ENCODE peak calls at places on chromosomes 6 and 20, in ten cellular contexts. J is HFF-Myc; I is HFFc6; R is colonic mucosa; B is AG09309; C is mammary epithelial cell; D is RWPE2; K is CD8-positive, alpha-beta T cell; Y is H9; M is heart left ventricle. Q is an unnamed sample.

GRCh38 chr6:593139-593906 is 63.6 kb downstream of the HUS1B start:
- DNase-seq in J (peak), I (peak), R (peak), B (no peak), C (peak), D (no peak), K (peak), Y (no peak), M (peak), Q (no peak)

GRCh38 chr6:40901322-40902055 is 137.5 kb downstream of the UNC5CL start:
- DNase-seq in J (no peak), I (no peak), R (no peak), B (no peak), C (peak), D (no peak), K (no peak), Y (no peak), M (no peak), Q (no peak)

GRCh38 chr20:7924692-7925091 is 15.6 kb downstream of the HAO1 start:
- DNase-seq in J (peak), I (peak), R (no peak), B (peak), C (peak), D (no peak), K (no peak), Y (no peak), M (no peak), Q (no peak)

GRCh38 chr6:138546733-138547185 is 47.5 kb upstream of the NHSL1 start:
- DNase-seq in J (no peak), I (no peak), R (no peak), B (no peak), C (peak), D (no peak), K (no peak), Y (no peak), M (no peak), Q (no peak)

GRCh38 chr6:33343953-33344611 is 26.5 kb upstream of the ZBTB22 start:
- DNase-seq in J (no peak), I (no peak), R (no peak), B (no peak), C (no peak), D (no peak), K (peak), Y (no peak), M (no peak), Q (no peak)

GRCh38 chr6:25659633-25660368 is 7.8 kb downstream of the SCGN start:
- DNase-seq in J (no peak), I (no peak), R (no peak), B (no peak), C (no peak), D (no peak), K (no peak), Y (no peak), M (no peak), Q (no peak)

GRCh38 chr6:137903933-137904821 is 37.1 kb downstream of the TNFAIP3 start:
- DNase-seq in J (no peak), I (peak), R (no peak), B (peak), C (peak), D (no peak), K (no peak), Y (no peak), M (no peak), Q (no peak)

GRCh38 chr6:25962368-25963127 is at the start of gene TRIM38:
- DNase-seq in J (peak), I (peak), R (peak), B (peak), C (peak), D (peak), K (peak), Y (peak), M (peak), Q (no peak)

GRCh38 chr6:152127429-152128165 is 320.1 kb downstream of the ESR1 start:
- DNase-seq in J (no peak), I (peak), R (no peak), B (no peak), C (peak), D (no peak), K (no peak), Y (no peak), M (no peak), Q (no peak)

GRCh38 chr6:24865161-24865560 is 66.4 kb upstream of the ARMH2 start:
- DNase-seq in J (no peak), I (no peak), R (no peak), B (no peak), C (no peak), D (no peak), K (no peak), Y (no peak), M (no peak), Q (no peak)

GRCh38 chr20:13249118-13249859 is 28.2 kb downstream of the ISM1 start:
- DNase-seq in J (no peak), I (no peak), R (no peak), B (no peak), C (no peak), D (no peak), K (no peak), Y (no peak), M (no peak), Q (no peak)

GRCh38 chr6:43584892-43585570 is 9.0 kb downstream of the POLH start:
- DNase-seq in J (no peak), I (peak), R (no peak), B (no peak), C (no peak), D (no peak), K (no peak), Y (no peak), M (no peak), Q (no peak)

GRCh38 chr20:22575087-22575721 is 9.2 kb downstream of the FOXA2 start:
- DNase-seq in J (no peak), I (no peak), R (peak), B (no peak), C (no peak), D (no peak), K (no peak), Y (no peak), M (no peak), Q (no peak)

GRCh38 chr6:105036371-105036770 is 79.5 kb downstream of the LIN28B start:
- DNase-seq in J (no peak), I (no peak), R (no peak), B (no peak), C (no peak), D (no peak), K (no peak), Y (no peak), M (no peak), Q (no peak)

GRCh38 chr6:135520781-135521180 is 23.2 kb upstream of the AHI1 start:
- DNase-seq in J (no peak), I (no peak), R (no peak), B (no peak), C (no peak), D (no peak), K (no peak), Y (no peak), M (no peak), Q (no peak)

GRCh38 chr6:135514706-135515105 is 17.2 kb upstream of the AHI1 start:
- DNase-seq in J (no peak), I (no peak), R (no peak), B (no peak), C (no peak), D (no peak), K (no peak), Y (no peak), M (no peak), Q (no peak)

GRCh38 chr6:135521431-135521830 is 23.9 kb upstream of the AHI1 start:
- DNase-seq in J (no peak), I (no peak), R (no peak), B (peak), C (no peak), D (no peak), K (no peak), Y (no peak), M (no peak), Q (no peak)

GRCh38 chr6:135519343-135519742 is 21.8 kb upstream of the AHI1 start:
- DNase-seq in J (no peak), I (no peak), R (no peak), B (no peak), C (no peak), D (no peak), K (no peak), Y (no peak), M (no peak), Q (no peak)

DNA sequence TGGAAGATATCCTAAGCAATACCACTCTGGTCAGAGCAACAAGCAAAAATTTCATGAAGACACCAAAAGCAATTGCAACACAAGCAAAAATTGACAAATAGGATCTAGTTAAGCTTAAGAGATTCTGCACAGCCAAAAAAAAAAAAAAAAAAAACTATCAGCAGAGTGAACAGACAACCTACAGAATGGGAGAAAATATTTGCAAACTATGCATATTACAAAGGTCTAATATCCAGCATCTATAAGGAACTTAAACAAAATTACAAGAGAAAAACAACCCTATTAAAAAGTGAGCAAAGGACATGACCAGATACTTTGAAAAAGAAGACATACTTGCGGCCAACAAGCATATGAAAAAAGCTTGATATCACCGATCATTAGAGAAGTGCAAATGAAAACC is 20.0 kb upstream of the AHI1 start:
- DNase-seq in J (no peak), I (no peak), R (no peak), B (no peak), C (no peak), D (no peak), K (no peak), Y (no peak), M (no peak), Q (no peak)
- TF ChIP-seq CTCF in J (no peak), I (no peak), R (no peak), B (no peak), C (no peak), D (no peak), K (no peak), Y (no peak), M (no peak), Q (no peak)

DNA sequence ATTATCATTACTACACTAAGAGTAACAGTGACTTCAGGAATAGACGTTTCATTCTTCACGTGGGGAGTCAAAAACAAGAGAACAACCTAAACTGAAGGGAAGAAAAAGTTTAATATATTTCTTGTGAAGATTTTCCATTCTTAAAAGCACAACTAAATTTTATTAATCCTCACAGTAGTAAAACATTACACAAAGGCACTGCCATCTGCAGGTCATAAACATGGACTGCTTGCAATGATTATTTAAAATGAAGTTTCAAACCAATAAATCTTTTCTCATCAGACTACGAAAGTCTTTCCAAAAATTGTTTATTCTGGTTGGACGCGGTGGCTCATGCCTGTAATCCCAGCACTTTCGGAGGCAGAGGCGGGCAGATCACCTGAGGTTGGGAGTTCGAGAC is 2.6 kb downstream of the NCOA5 start:
- DNase-seq in J (no peak), I (peak), R (no peak), B (no peak), C (no peak), D (no peak), K (no peak), Y (no peak), M (no peak), Q (no peak)
- TF ChIP-seq CTCF in J (no peak), I (peak), R (no peak), B (peak), C (peak), D (peak), K (peak), Y (peak), M (peak), Q (peak)

GRCh38 chr6:7673063-7673536 is 52.8 kb upstream of the BMP6 start:
- DNase-seq in J (peak), I (no peak), R (peak), B (peak), C (peak), D (peak), K (no peak), Y (peak), M (peak), Q (no peak)
- TF ChIP-seq CTCF in J (peak), I (peak), R (no peak), B (peak), C (no peak), D (peak), K (no peak), Y (peak), M (peak), Q (no peak)

GRCh38 chr20:63453029-63453523 is 19.4 kb downstream of the KCNQ2 start:
- DNase-seq in J (no peak), I (no peak), R (no peak), B (no peak), C (no peak), D (no peak), K (peak), Y (peak), M (no peak), Q (no peak)

GRCh38 chr20:63455568-63455859 is 16.9 kb downstream of the KCNQ2 start:
- DNase-seq in J (no peak), I (no peak), R (no peak), B (no peak), C (no peak), D (no peak), K (no peak), Y (no peak), M (no peak), Q (no peak)

GRCh38 chr20:63452341-63453028 is 20.0 kb downstream of the KCNQ2 start:
- DNase-seq in J (no peak), I (no peak), R (no peak), B (no peak), C (no peak), D (no peak), K (no peak), Y (no peak), M (no peak), Q (no peak)

GRCh38 chr20:63456429-63457284 is 15.8 kb downstream of the KCNQ2 start:
- DNase-seq in J (no peak), I (no peak), R (no peak), B (no peak), C (no peak), D (no peak), K (no peak), Y (no peak), M (peak), Q (no peak)

GRCh38 chr20:63454729-63455567 is 17.5 kb downstream of the KCNQ2 start:
- DNase-seq in J (no peak), I (no peak), R (no peak), B (no peak), C (no peak), D (no peak), K (no peak), Y (no peak), M (no peak), Q (no peak)
- TF ChIP-seq CTCF in J (no peak), I (no peak), R (no peak), B (no peak), C (no peak), D (no peak), K (no peak), Y (no peak), M (no peak), Q (no peak)

GRCh38 chr6:135087803-135088202 is 33.2 kb upstream of the HBS1L start:
- DNase-seq in J (no peak), I (no peak), R (no peak), B (no peak), C (no peak), D (no peak), K (peak), Y (no peak), M (no peak), Q (no peak)

GRCh38 chr6:135086414-135086764 is 31.8 kb upstream of the HBS1L start:
- DNase-seq in J (no peak), I (no peak), R (no peak), B (no peak), C (no peak), D (no peak), K (no peak), Y (no peak), M (no peak), Q (no peak)

GRCh38 chr6:135088232-135088760 is 33.7 kb upstream of the HBS1L start:
- DNase-seq in J (no peak), I (no peak), R (no peak), B (no peak), C (no peak), D (no peak), K (no peak), Y (no peak), M (no peak), Q (no peak)

GRCh38 chr6:135085700-135086413 is 31.2 kb upstream of the HBS1L start:
- DNase-seq in J (no peak), I (no peak), R (no peak), B (no peak), C (no peak), D (no peak), K (no peak), Y (no peak), M (no peak), Q (no peak)

GRCh38 chr6:135087403-135087802 is 32.8 kb upstream of the HBS1L start:
- DNase-seq in J (peak), I (no peak), R (no peak), B (no peak), C (no peak), D (no peak), K (peak), Y (peak), M (no peak), Q (no peak)
- TF ChIP-seq CTCF in J (peak), I (peak), R (no peak), B (no peak), C (no peak), D (no peak), K (no peak), Y (peak), M (no peak), Q (no peak)

DNA sequence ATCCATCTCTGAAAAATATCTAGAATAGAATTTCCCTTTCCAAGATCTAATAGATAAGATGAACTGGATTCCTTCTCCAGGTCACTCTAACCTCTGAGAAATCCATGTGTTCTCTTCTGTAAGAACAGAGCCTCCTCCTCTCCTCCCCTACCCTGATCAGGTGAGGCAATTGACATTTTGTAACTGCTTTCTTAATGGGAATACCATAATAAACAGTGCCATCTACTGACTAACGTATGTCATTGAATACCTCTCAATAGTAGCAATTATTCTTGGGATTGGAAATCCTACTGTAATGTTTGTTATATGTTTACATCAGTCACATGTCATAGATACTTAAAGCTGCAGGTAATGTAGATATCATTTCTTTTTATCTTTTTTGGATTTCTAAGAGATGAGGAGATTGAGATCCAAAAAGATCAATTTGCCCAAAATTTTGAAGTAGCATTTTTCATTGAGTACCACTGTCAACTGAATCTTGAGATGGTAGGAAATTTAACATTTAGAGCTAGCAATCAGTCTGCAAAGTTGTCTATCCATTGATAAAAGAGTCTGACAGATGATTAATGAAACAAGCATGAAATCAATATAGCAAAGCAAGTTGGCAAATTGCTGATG is 365.8 kb upstream of the HSF2 start:
- DNase-seq in J (no peak), I (peak), R (no peak), B (peak), C (peak), D (no peak), K (no peak), Y (peak), M (no peak), Q (no peak)
- TF ChIP-seq CTCF in J (peak), I (peak), R (peak), B (peak), C (peak), D (peak), K (peak), Y (peak), M (peak), Q (peak)

GRCh38 chr6:16206595-16207037 is 31.8 kb upstream of the GMPR start:
- DNase-seq in J (peak), I (peak), R (peak), B (peak), C (peak), D (no peak), K (peak), Y (peak), M (peak), Q (no peak)
- TF ChIP-seq CTCF in J (peak), I (peak), R (peak), B (peak), C (peak), D (peak), K (peak), Y (peak), M (peak), Q (peak)